ENCODE peak calls at places on chromosome 9, in four cellular contexts. One of them, this sample, is unnamed.

GRCh38 chr9:31839273-31839672 is 545.2 kb upstream of the ACO1 start:
- DNase-seq in GM12864: no peak
- DNase-seq in kidney: no peak
- DNase-seq in psoas muscle: no peak
- DNase-seq in this sample: no peak

GRCh38 chr9:20304001-20304400 is 318.3 kb downstream of the MLLT3 start:
- DNase-seq in GM12864: no peak
- DNase-seq in kidney: no peak
- DNase-seq in psoas muscle: no peak
- DNase-seq in this sample: no peak

GRCh38 chr9:94911211-94911610 is 184.7 kb downstream of the AOPEP start:
- DNase-seq in GM12864: no peak
- DNase-seq in kidney: no peak
- DNase-seq in psoas muscle: no peak
- DNase-seq in this sample: no peak

GRCh38 chr9:98147582-98147981 is 28.6 kb upstream of the TRIM14 start:
- DNase-seq in GM12864: no peak
- DNase-seq in kidney: no peak
- DNase-seq in psoas muscle: no peak
- DNase-seq in this sample: peak; percentile 49

GRCh38 chr9:136328622-136329041 is 1.3 kb downstream of the GPSM1 start:
- DNase-seq in GM12864: no peak
- DNase-seq in kidney: peak; percentile 79
- DNase-seq in psoas muscle: no peak
- DNase-seq in this sample: peak; percentile 54

GRCh38 chr9:98989036-98990000 is 45.6 kb downstream of the COL15A1 start:
- DNase-seq in GM12864: no peak
- DNase-seq in kidney: peak; percentile 89
- DNase-seq in psoas muscle: peak; percentile 83
- DNase-seq in this sample: peak; percentile 96

GRCh38 chr9:16721972-16722371 is 148.5 kb downstream of the BNC2 start:
- DNase-seq in GM12864: no peak
- DNase-seq in kidney: no peak
- DNase-seq in psoas muscle: peak; percentile 60
- DNase-seq in this sample: peak; percentile 93

GRCh38 chr9:101486693-101487442 is 46.8 kb upstream of the RNF20 start:
- DNase-seq in GM12864: no peak
- DNase-seq in kidney: peak; percentile 87
- DNase-seq in psoas muscle: peak; percentile 39
- DNase-seq in this sample: peak; percentile 46

GRCh38 chr9:129665008-129665771 is at the start of gene PRRX2:
- DNase-seq in GM12864: no peak
- DNase-seq in kidney: no peak
- DNase-seq in psoas muscle: peak; percentile 56
- DNase-seq in this sample: peak; percentile 58

GRCh38 chr9:110104201-110104845 is 103.6 kb downstream of the C9orf152 start:
- DNase-seq in GM12864: no peak
- DNase-seq in kidney: no peak
- DNase-seq in psoas muscle: no peak
- DNase-seq in this sample: peak; percentile 70

GRCh38 chr9:127166651-127167524 is 44.5 kb upstream of the ANGPTL2 start:
- DNase-seq in GM12864: peak; percentile 82
- DNase-seq in kidney: peak; percentile 80
- DNase-seq in psoas muscle: no peak
- DNase-seq in this sample: peak; percentile 54

GRCh38 chr9:100465765-100466164 is 7.2 kb upstream of the TMEFF1 start:
- DNase-seq in GM12864: no peak
- DNase-seq in kidney: no peak
- DNase-seq in psoas muscle: no peak
- DNase-seq in this sample: no peak

GRCh38 chr9:75239176-75239575 is 150.9 kb downstream of the OSTF1 start:
- DNase-seq in GM12864: no peak
- DNase-seq in kidney: no peak
- DNase-seq in psoas muscle: no peak
- DNase-seq in this sample: peak; percentile 54

GRCh38 chr9:6024035-6024554 is 8.7 kb upstream of the RANBP6 start:
- DNase-seq in GM12864: no peak
- DNase-seq in kidney: no peak
- DNase-seq in psoas muscle: no peak
- DNase-seq in this sample: no peak

GRCh38 chr9:130186839-130187522 is 14.8 kb downstream of the NCS1 start:
- DNase-seq in GM12864: no peak
- DNase-seq in kidney: peak; percentile 90
- DNase-seq in psoas muscle: peak; percentile 36
- DNase-seq in this sample: peak; percentile 43

GRCh38 chr9:71766663-71767062 is 1.6 kb downstream of the CEMIP2 start:
- DNase-seq in GM12864: no peak
- DNase-seq in kidney: no peak
- DNase-seq in psoas muscle: no peak
- DNase-seq in this sample: no peak

GRCh38 chr9:75096796-75097195 is 8.5 kb downstream of the OSTF1 start:
- DNase-seq in GM12864: no peak
- DNase-seq in kidney: no peak
- DNase-seq in psoas muscle: no peak
- DNase-seq in this sample: peak; percentile 43

GRCh38 chr9:33165263-33166151 is 1.6 kb downstream of the B4GALT1 start:
- DNase-seq in GM12864: no peak
- DNase-seq in kidney: no peak
- DNase-seq in psoas muscle: no peak
- DNase-seq in this sample: peak; percentile 98

GRCh38 chr9:117114768-117115167 is 300.1 kb downstream of the ASTN2 start:
- DNase-seq in GM12864: no peak
- DNase-seq in kidney: no peak
- DNase-seq in psoas muscle: no peak
- DNase-seq in this sample: no peak

GRCh38 chr9:106310782-106311181 is 552.2 kb upstream of the ZNF462 start:
- DNase-seq in GM12864: peak; percentile 34
- DNase-seq in kidney: no peak
- DNase-seq in psoas muscle: no peak
- DNase-seq in this sample: no peak

GRCh38 chr9:134632329-134632728 is 9.3 kb upstream of the COL5A1 start:
- DNase-seq in GM12864: no peak
- DNase-seq in kidney: no peak
- DNase-seq in psoas muscle: no peak
- DNase-seq in this sample: no peak

GRCh38 chr9:21964925-21965385 is 29.2 kb downstream of the CDKN2A start:
- DNase-seq in GM12864: peak; percentile 22
- DNase-seq in kidney: peak; percentile 74
- DNase-seq in psoas muscle: no peak
- DNase-seq in this sample: peak; percentile 73

GRCh38 chr9:21967169-21967568 is 27.0 kb downstream of the CDKN2A start:
- DNase-seq in GM12864: no peak
- DNase-seq in kidney: peak; percentile 65
- DNase-seq in psoas muscle: no peak
- DNase-seq in this sample: no peak

GRCh38 chr9:21967707-21968106 is 26.5 kb downstream of the CDKN2A start:
- DNase-seq in GM12864: no peak
- DNase-seq in kidney: no peak
- DNase-seq in psoas muscle: no peak
- DNase-seq in this sample: no peak

GRCh38 chr9:21966140-21966851 is 27.9 kb downstream of the CDKN2A start:
- DNase-seq in GM12864: no peak
- DNase-seq in kidney: peak; percentile 57
- DNase-seq in psoas muscle: no peak
- DNase-seq in this sample: no peak

GRCh38 chr9:21965401-21965951 is 28.7 kb downstream of the CDKN2A start:
- DNase-seq in GM12864: no peak
- DNase-seq in kidney: peak; percentile 80
- DNase-seq in psoas muscle: peak; percentile 52
- DNase-seq in this sample: peak; percentile 70
- TF ChIP-seq CTCF in GM12864: peak; percentile 67
- TF ChIP-seq CTCF in kidney: no peak
- TF ChIP-seq CTCF in psoas muscle: no peak
- TF ChIP-seq CTCF in this sample: peak; percentile 68

GRCh38 chr9:79969866-79970265 is 398.1 kb downstream of the TLE4 start:
- DNase-seq in GM12864: no peak
- DNase-seq in kidney: no peak
- DNase-seq in psoas muscle: no peak
- DNase-seq in this sample: no peak
- H3K4me3 ChIP-seq in GM12864: no peak overlapping the region
- H3K4me3 ChIP-seq in kidney: no peak overlapping the region
- H3K4me3 ChIP-seq in psoas muscle: no peak overlapping the region
- H3K4me3 ChIP-seq in this sample: no peak overlapping the region

GRCh38 chr9:90916147-90916734 is 114.6 kb downstream of the SYK start:
- DNase-seq in GM12864: no peak
- DNase-seq in kidney: no peak
- DNase-seq in psoas muscle: no peak
- DNase-seq in this sample: peak; percentile 16

GRCh38 chr9:90914196-90914595 is 112.6 kb downstream of the SYK start:
- DNase-seq in GM12864: no peak
- DNase-seq in kidney: no peak
- DNase-seq in psoas muscle: no peak
- DNase-seq in this sample: no peak

GRCh38 chr9:90914868-90915483 is 113.4 kb downstream of the SYK start:
- DNase-seq in GM12864: peak; percentile 53
- DNase-seq in kidney: peak; percentile 88
- DNase-seq in psoas muscle: peak; percentile 67
- DNase-seq in this sample: peak; percentile 80

GRCh38 chr9:90919883-90920282 is 118.3 kb downstream of the SYK start:
- DNase-seq in GM12864: no peak
- DNase-seq in kidney: no peak
- DNase-seq in psoas muscle: peak; percentile 48
- DNase-seq in this sample: no peak

GRCh38 chr9:90915693-90916092 is 114.1 kb downstream of the SYK start:
- DNase-seq in GM12864: no peak
- DNase-seq in kidney: no peak
- DNase-seq in psoas muscle: no peak
- DNase-seq in this sample: peak; percentile 27
- TF ChIP-seq CTCF in GM12864: peak; percentile 58
- TF ChIP-seq CTCF in kidney: no peak
- TF ChIP-seq CTCF in psoas muscle: no peak
- TF ChIP-seq CTCF in this sample: peak; percentile 35

GRCh38 chr9:123814526-123814925 is 115.4 kb downstream of the DENND1A start:
- DNase-seq in GM12864: no peak
- DNase-seq in kidney: no peak
- DNase-seq in psoas muscle: no peak
- DNase-seq in this sample: no peak
- H3K4me3 ChIP-seq in GM12864: no peak overlapping the region
- H3K4me3 ChIP-seq in kidney: no peak overlapping the region
- H3K4me3 ChIP-seq in psoas muscle: no peak overlapping the region
- H3K4me3 ChIP-seq in this sample: no peak overlapping the region

GRCh38 chr9:88658311-88658822 is 123.4 kb downstream of the NXNL2 start:
- DNase-seq in GM12864: no peak
- DNase-seq in kidney: peak; percentile 68
- DNase-seq in psoas muscle: peak; percentile 50
- DNase-seq in this sample: peak; percentile 90

GRCh38 chr9:88657893-88658292 is 122.9 kb downstream of the NXNL2 start:
- DNase-seq in GM12864: no peak
- DNase-seq in kidney: no peak
- DNase-seq in psoas muscle: no peak
- DNase-seq in this sample: peak; percentile 59

GRCh38 chr9:88659126-88659525 is 124.1 kb downstream of the NXNL2 start:
- DNase-seq in GM12864: no peak
- DNase-seq in kidney: no peak
- DNase-seq in psoas muscle: no peak
- DNase-seq in this sample: no peak

GRCh38 chr9:88661759-88662158 is 126.8 kb downstream of the NXNL2 start:
- DNase-seq in GM12864: no peak
- DNase-seq in kidney: no peak
- DNase-seq in psoas muscle: no peak
- DNase-seq in this sample: no peak

DNA sequence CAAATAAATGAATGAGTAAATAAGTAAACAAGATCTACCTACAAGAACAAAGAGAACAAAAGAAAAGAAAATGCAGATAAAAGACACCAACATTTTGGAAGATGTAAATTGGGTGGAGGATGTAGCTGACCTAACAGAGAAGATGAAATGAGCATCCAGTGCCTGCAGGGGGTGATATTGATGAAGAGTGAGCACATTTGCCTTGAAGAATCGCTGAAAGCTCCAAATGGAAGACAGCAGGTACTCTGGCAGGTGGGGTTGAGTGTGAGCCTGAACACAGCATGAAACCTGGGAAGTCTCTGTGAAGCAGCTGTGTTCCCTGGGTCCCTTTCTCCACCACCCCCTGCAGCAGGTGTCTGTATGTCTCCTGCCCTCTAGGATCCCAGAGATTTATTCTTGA is 125.6 kb downstream of the NXNL2 start:
- DNase-seq in GM12864: no peak
- DNase-seq in kidney: no peak
- DNase-seq in psoas muscle: no peak
- DNase-seq in this sample: peak; percentile 53
- TF ChIP-seq CTCF in GM12864: peak; percentile 43
- TF ChIP-seq CTCF in kidney: peak; percentile 32
- TF ChIP-seq CTCF in psoas muscle: no peak
- TF ChIP-seq CTCF in this sample: peak; percentile 55

DNA sequence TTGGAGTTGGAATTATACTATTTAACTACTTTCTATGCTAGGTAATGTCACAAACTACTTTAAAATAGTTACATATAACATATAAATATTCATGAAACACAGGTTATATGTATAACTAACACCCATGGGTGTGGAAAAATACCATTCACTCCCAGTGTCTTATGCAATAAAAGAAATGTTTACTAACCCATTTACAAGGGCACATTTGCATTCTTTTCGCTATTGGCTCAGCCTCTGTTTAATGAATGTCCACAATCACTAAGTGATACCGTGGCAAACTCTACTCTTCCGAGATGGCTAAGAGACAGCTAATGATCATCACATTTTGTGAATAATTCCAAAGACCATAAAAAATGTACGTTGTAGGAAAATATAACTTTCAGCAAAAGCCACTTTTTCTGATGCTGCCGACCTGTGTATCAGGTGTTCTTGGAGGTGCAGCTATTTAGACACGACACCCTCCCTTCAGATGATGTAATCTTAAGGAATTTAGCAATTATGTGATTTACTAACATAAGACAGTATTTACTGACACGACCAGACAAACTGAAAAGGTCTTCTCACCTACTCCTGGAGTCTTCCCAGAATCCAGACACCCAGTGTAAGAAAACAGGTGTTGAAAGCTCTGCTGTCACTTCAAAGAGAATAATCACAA is 121.7 kb upstream of the FAM120A start:
- DNase-seq in GM12864: no peak
- DNase-seq in kidney: no peak
- DNase-seq in psoas muscle: no peak
- DNase-seq in this sample: no peak
- H3K4me3 ChIP-seq in GM12864: no peak overlapping the region
- H3K4me3 ChIP-seq in kidney: no peak overlapping the region
- H3K4me3 ChIP-seq in psoas muscle: no peak overlapping the region
- H3K4me3 ChIP-seq in this sample: no peak overlapping the region

This sample was measured in fibroblast of the aortic adventitia.